ENCODE peak calls at places on chromosomes 5 and 9, in four cellular contexts. H is brain microvascular endothelial cell, Z is substantia nigra, E is mesendoderm. X is an unnamed sample.

GRCh38 chr5:109853362-109853761 is 163.6 kb downstream of the MAN2A1 start:
- DNase-seq in H (no peak), Z (no peak), E (no peak), X (no peak)

GRCh38 chr5:172620506-172620905 is 20.6 kb upstream of the NEURL1B start:
- DNase-seq in H (no peak), Z (no peak), E (no peak), X (no peak)

GRCh38 chr9:95822583-95823431 is 52.7 kb upstream of the ERCC6L2 start:
- DNase-seq in H (peak), Z (no peak), E (no peak), X (peak)

GRCh38 chr9:123383512-123384170 is 27.6 kb downstream of the CRB2 start:
- DNase-seq in H (no peak), Z (no peak), E (no peak), X (no peak)

GRCh38 chr9:123235448-123235847 is 32.9 kb downstream of the STRBP start:
- DNase-seq in H (no peak), Z (no peak), E (no peak), X (no peak)

GRCh38 chr5:112548246-112548982 is 129.3 kb upstream of the EPB41L4A start:
- DNase-seq in H (peak), Z (no peak), E (no peak), X (no peak)

GRCh38 chr5:90855296-90855990 is 296.8 kb downstream of the ADGRV1 start:
- DNase-seq in H (no peak), Z (no peak), E (peak), X (no peak)

GRCh38 chr5:854217-854616 is 3.4 kb upstream of the ZDHHC11 start:
- DNase-seq in H (no peak), Z (no peak), E (no peak), X (no peak)

GRCh38 chr5:135834639-135835529 is at the start of gene SLC25A48:
- DNase-seq in H (no peak), Z (peak), E (peak), X (no peak)

GRCh38 chr9:134375011-134375390 is 48.7 kb downstream of the RXRA start:
- DNase-seq in H (no peak), Z (peak), E (no peak), X (no peak)

GRCh38 chr5:116137544-116138378 is 52.9 kb downstream of the COMMD10 start:
- DNase-seq in H (peak), Z (no peak), E (peak), X (no peak)

GRCh38 chr5:120228262-120229031 is 235.7 kb upstream of the PRR16 start:
- DNase-seq in H (no peak), Z (no peak), E (peak), X (no peak)

GRCh38 chr9:27711241-27711640 is 138.0 kb upstream of the C9orf72 start:
- DNase-seq in H (no peak), Z (no peak), E (no peak), X (no peak)

GRCh38 chr9:131494296-131494870 is 8.3 kb upstream of the POMT1 start:
- DNase-seq in H (no peak), Z (no peak), E (no peak), X (no peak)

GRCh38 chr9:127918201-127919107 is 1.6 kb upstream of the ST6GALNAC4 start:
- DNase-seq in H (no peak), Z (no peak), E (peak), X (no peak)

GRCh38 chr9:134652291-134653225 is 11.0 kb downstream of the COL5A1 start:
- DNase-seq in H (no peak), Z (no peak), E (no peak), X (no peak)

GRCh38 chr5:155943516-155944407 is 383.2 kb upstream of the SGCD start:
- DNase-seq in H (peak), Z (peak), E (peak), X (peak)

GRCh38 chr9:116323012-116323411 is 169.4 kb downstream of the PAPPA start:
- DNase-seq in H (no peak), Z (no peak), E (no peak), X (no peak)

GRCh38 chr5:90529939-90530677 is 724 bp upstream of the LYSMD3 start:
- DNase-seq in H (peak), Z (peak), E (peak), X (no peak)

GRCh38 chr9:5113994-5114748 is 71.3 kb downstream of the INSL6 start:
- DNase-seq in H (no peak), Z (no peak), E (no peak), X (no peak)

GRCh38 chr5:1538276-1538675 is 14.5 kb upstream of the LPCAT1 start:
- DNase-seq in H (no peak), Z (no peak), E (no peak), X (no peak)

GRCh38 chr5:33994845-33995244 is 10.4 kb upstream of the SLC45A2 start:
- DNase-seq in H (no peak), Z (no peak), E (peak), X (no peak)

GRCh38 chr9:96321515-96321914 is 19.5 kb upstream of the HSD17B3 start:
- DNase-seq in H (no peak), Z (no peak), E (no peak), X (no peak)

GRCh38 chr5:34053133-34053532 is 10.1 kb upstream of the C1QTNF3 start:
- DNase-seq in H (peak), Z (no peak), E (no peak), X (peak)

GRCh38 chr5:141817631-141818030 is 60.6 kb downstream of the PCDH1 start:
- DNase-seq in H (no peak), Z (no peak), E (no peak), X (no peak)

GRCh38 chr5:140025736-140026135 is 17.4 kb downstream of the NRG2 start:
- DNase-seq in H (no peak), Z (no peak), E (no peak), X (no peak)
- H3K27ac ChIP-seq in H (no peak), Z (no peak), E (no peak), X (no peak)

GRCh38 chr9:92952861-92953620 is 5.7 kb downstream of the FGD3 start:
- DNase-seq in H (no peak), Z (no peak), E (no peak), X (no peak)
- H3K27ac ChIP-seq in H (no peak), Z (no peak), E (no peak), X (peak)

GRCh38 chr5:140040358-140040757 is 2.7 kb downstream of the NRG2 start:
- DNase-seq in H (no peak), Z (no peak), E (no peak), X (no peak)
- H3K27ac ChIP-seq in H (no peak), Z (peak), E (no peak), X (no peak)

GRCh38 chr5:151252762-151253603 is at the start of gene GM2A:
- DNase-seq in H (peak), Z (peak), E (peak), X (peak)

GRCh38 chr5:151251621-151252020 is 1.4 kb upstream of the GM2A start:
- DNase-seq in H (no peak), Z (no peak), E (no peak), X (no peak)

GRCh38 chr5:151249280-151249679 is 3.7 kb upstream of the GM2A start:
- DNase-seq in H (no peak), Z (no peak), E (no peak), X (no peak)

GRCh38 chr5:151250346-151251000 is 2.5 kb upstream of the GM2A start:
- DNase-seq in H (no peak), Z (no peak), E (no peak), X (no peak)

GRCh38 chr5:151251001-151251551 is 1.9 kb upstream of the GM2A start:
- DNase-seq in H (no peak), Z (no peak), E (peak), X (no peak)
- H3K27ac ChIP-seq in H (no peak), Z (no peak), E (no peak), X (no peak)

DNA sequence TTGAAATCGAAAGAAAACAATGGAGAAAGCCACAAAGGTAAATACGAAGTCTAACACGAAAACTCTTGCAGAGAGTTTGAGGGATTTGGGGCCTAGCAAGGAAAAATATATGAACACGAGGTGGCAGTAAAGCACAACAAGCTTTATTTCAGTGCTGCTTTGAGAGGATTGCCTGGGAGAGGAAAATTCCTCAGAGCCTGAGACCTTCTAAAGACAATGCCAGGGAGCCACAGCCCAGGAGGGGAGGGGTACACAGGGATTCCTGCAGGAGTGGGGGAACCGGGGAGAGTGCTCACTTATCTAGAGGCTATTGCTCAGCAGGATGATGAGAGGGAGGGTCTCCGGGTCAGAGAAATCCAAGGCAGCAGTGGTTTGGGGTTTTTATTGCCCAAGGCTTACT is 134.9 kb upstream of the ADCY2 start:
- DNase-seq in H (no peak), Z (no peak), E (peak), X (no peak)
- H3K27ac ChIP-seq in H (no peak), Z (no peak), E (peak), X (no peak)

DNA sequence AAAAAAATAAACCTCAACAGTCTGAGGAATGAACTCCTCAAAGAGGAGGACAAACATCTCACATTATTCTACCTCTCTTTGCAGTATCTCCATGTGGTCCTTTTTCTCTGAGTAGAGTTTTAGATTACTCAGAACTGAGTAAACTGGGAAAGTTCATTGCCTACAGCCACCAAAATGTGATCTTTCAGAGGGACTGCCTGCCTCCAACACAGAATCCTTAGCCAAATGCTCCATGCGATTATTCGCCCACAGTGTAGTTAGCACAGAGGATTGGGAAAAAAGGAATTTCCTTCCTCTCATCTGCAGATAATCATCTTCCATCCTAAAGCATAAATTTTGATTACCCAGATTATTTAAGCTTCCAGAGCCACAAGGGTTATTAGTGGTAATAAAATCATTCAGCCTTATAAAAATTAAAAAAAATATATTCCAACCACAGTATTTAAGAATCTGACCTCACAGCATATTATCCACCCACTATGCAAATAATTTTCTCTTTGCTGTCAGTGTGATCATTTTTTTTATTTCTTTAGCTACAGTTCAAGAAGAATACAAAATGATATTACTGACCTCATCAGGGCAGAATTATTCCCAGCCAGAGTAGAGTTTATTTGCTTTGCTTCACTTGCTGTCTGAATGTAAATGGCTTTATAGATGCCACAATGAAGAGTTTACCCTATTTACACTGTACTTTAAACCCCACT is 285.3 kb upstream of the GRAMD2B start:
- DNase-seq in H (no peak), Z (no peak), E (no peak), X (no peak)
- H3K27ac ChIP-seq in H (no peak), Z (no peak), E (no peak), X (no peak)